ENCODE peak calls at places on chromosomes 12 and 14, in four cellular contexts. One of them, this sample, is unnamed.

GRCh38 chr14:99416909-99417308 is 63.8 kb downstream of the SETD3 start:
- DNase-seq in IMR-90: no peak
- DNase-seq in K562: no peak
- DNase-seq in HepG2: no peak
- DNase-seq in this sample: no peak

GRCh38 chr12:3342051-3342450 is 149.0 kb upstream of the PRMT8 start:
- DNase-seq in K562: no peak
- DNase-seq in IMR-90: peak; percentile 4
- DNase-seq in HepG2: no peak
- DNase-seq in this sample: no peak

GRCh38 chr12:89947437-89948265 is 239.0 kb upstream of the ATP2B1 start:
- DNase-seq in HepG2: no peak
- DNase-seq in IMR-90: peak; percentile 95
- DNase-seq in K562: no peak
- DNase-seq in this sample: no peak

GRCh38 chr12:103768467-103769123 is 72.4 kb downstream of the NT5DC3 start:
- DNase-seq in HepG2: no peak
- DNase-seq in K562: no peak
- DNase-seq in IMR-90: no peak
- DNase-seq in this sample: no peak

GRCh38 chr12:6613015-6613775 is 6.0 kb upstream of the CHD4 start:
- DNase-seq in IMR-90: peak; percentile 72
- DNase-seq in K562: peak; percentile 68
- DNase-seq in HepG2: peak; percentile 62
- DNase-seq in this sample: peak; percentile 45

GRCh38 chr14:35878272-35879140 is 52.4 kb downstream of the BRMS1L start:
- DNase-seq in HepG2: no peak
- DNase-seq in K562: no peak
- DNase-seq in IMR-90: peak; percentile 93
- DNase-seq in this sample: peak; percentile 12

GRCh38 chr14:69249603-69250002 is 10.4 kb upstream of the GALNT16 start:
- DNase-seq in HepG2: no peak
- DNase-seq in K562: no peak
- DNase-seq in IMR-90: no peak
- DNase-seq in this sample: no peak

GRCh38 chr12:2341871-2342270 is 289.1 kb downstream of the CACNA1C start:
- DNase-seq in HepG2: no peak
- DNase-seq in K562: no peak
- DNase-seq in IMR-90: peak; percentile 89
- DNase-seq in this sample: no peak

GRCh38 chr12:57983150-57983857 is 41.9 kb downstream of the ATP23 start:
- DNase-seq in K562: peak; percentile 14
- DNase-seq in IMR-90: peak; percentile 67
- DNase-seq in HepG2: peak; percentile 12
- DNase-seq in this sample: peak; percentile 42

GRCh38 chr14:26870096-26870495 is 272.3 kb upstream of the NOVA1 start:
- DNase-seq in IMR-90: no peak
- DNase-seq in K562: no peak
- DNase-seq in HepG2: no peak
- DNase-seq in this sample: no peak

GRCh38 chr12:116136340-116136739 is 141.2 kb downstream of the MED13L start:
- DNase-seq in IMR-90: peak; percentile 85
- DNase-seq in HepG2: no peak
- DNase-seq in K562: no peak
- DNase-seq in this sample: no peak

GRCh38 chr12:109946505-109946904 is 46.4 kb downstream of the TCHP start:
- DNase-seq in IMR-90: peak; percentile 65
- DNase-seq in K562: no peak
- DNase-seq in HepG2: no peak
- DNase-seq in this sample: no peak

GRCh38 chr12:113955109-113955970 is 10.8 kb downstream of the RBM19 start:
- DNase-seq in HepG2: peak; percentile 49
- DNase-seq in IMR-90: peak; percentile 7
- DNase-seq in K562: peak; percentile 37
- DNase-seq in this sample: peak; percentile 16

GRCh38 chr12:116284401-116284800 is 6.9 kb upstream of the MED13L start:
- DNase-seq in IMR-90: no peak
- DNase-seq in HepG2: no peak
- DNase-seq in K562: no peak
- DNase-seq in this sample: no peak

GRCh38 chr12:11657511-11657910 is 8.0 kb downstream of the ETV6 start:
- DNase-seq in K562: no peak
- DNase-seq in IMR-90: no peak
- DNase-seq in HepG2: no peak
- DNase-seq in this sample: no peak

GRCh38 chr14:71726639-71727085 is 205.6 kb upstream of the RGS6 start:
- DNase-seq in IMR-90: no peak
- DNase-seq in HepG2: no peak
- DNase-seq in K562: no peak
- DNase-seq in this sample: no peak

GRCh38 chr14:99658218-99658617 is 13.3 kb downstream of the HHIPL1 start:
- DNase-seq in IMR-90: peak; percentile 15
- DNase-seq in K562: no peak
- DNase-seq in HepG2: no peak
- DNase-seq in this sample: no peak

GRCh38 chr14:34043627-34044372 is 92.9 kb upstream of the EGLN3 start:
- DNase-seq in HepG2: peak; percentile 99
- DNase-seq in K562: peak; percentile 57
- DNase-seq in IMR-90: no peak
- DNase-seq in this sample: peak; percentile 82

GRCh38 chr14:96888593-96888992 is 91.4 kb downstream of the VRK1 start:
- DNase-seq in HepG2: no peak
- DNase-seq in IMR-90: no peak
- DNase-seq in K562: no peak
- DNase-seq in this sample: no peak

GRCh38 chr12:27104546-27104945 is 22.2 kb upstream of the C12orf71 start:
- DNase-seq in IMR-90: peak; percentile 59
- DNase-seq in K562: no peak
- DNase-seq in HepG2: no peak
- DNase-seq in this sample: no peak

GRCh38 chr12:52204095-52204930 is 12.5 kb upstream of the KRT80 start:
- DNase-seq in HepG2: no peak
- DNase-seq in IMR-90: peak; percentile 81
- DNase-seq in K562: no peak
- DNase-seq in this sample: no peak

GRCh38 chr12:113241191-113242017 is 20.1 kb downstream of the TPCN1 start:
- DNase-seq in IMR-90: peak; percentile 96
- DNase-seq in K562: no peak
- DNase-seq in HepG2: peak; percentile 25
- DNase-seq in this sample: no peak

GRCh38 chr12:82867782-82868505 is 181.2 kb downstream of the TMTC2 start:
- DNase-seq in IMR-90: no peak
- DNase-seq in K562: no peak
- DNase-seq in HepG2: no peak
- DNase-seq in this sample: no peak

GRCh38 chr12:62933871-62934798 is 815 bp downstream of the PPM1H start:
- DNase-seq in K562: peak; percentile 43
- DNase-seq in IMR-90: peak; percentile 4
- DNase-seq in HepG2: no peak
- DNase-seq in this sample: no peak

GRCh38 chr14:105830171-105830570 is 303.8 kb downstream of the TMEM121 start:
- DNase-seq in K562: no peak
- DNase-seq in HepG2: no peak
- DNase-seq in IMR-90: no peak
- DNase-seq in this sample: no peak

GRCh38 chr12:132147423-132148367 is 3.4 kb downstream of the NOC4L start:
- DNase-seq in IMR-90: no peak
- DNase-seq in HepG2: no peak
- DNase-seq in K562: no peak
- DNase-seq in this sample: no peak

GRCh38 chr12:6225630-6226001 is 25.4 kb downstream of the CD9 start:
- DNase-seq in HepG2: no peak
- DNase-seq in IMR-90: no peak
- DNase-seq in K562: no peak
- DNase-seq in this sample: no peak

GRCh38 chr12:51533799-51534198 is 57.2 kb upstream of the SCN8A start:
- DNase-seq in IMR-90: peak; percentile 36
- DNase-seq in K562: no peak
- DNase-seq in HepG2: no peak
- DNase-seq in this sample: no peak

GRCh38 chr14:100873083-100873482 is 30.4 kb downstream of the RTL1 start:
- DNase-seq in K562: peak; percentile 11
- DNase-seq in HepG2: no peak
- DNase-seq in IMR-90: no peak
- DNase-seq in this sample: no peak

GRCh38 chr14:95078841-95079240 is 78.5 kb downstream of the DICER1 start:
- DNase-seq in K562: no peak
- DNase-seq in HepG2: no peak
- DNase-seq in IMR-90: no peak
- DNase-seq in this sample: no peak

GRCh38 chr12:72872488-72872887 is 600.3 kb downstream of the TRHDE start:
- DNase-seq in IMR-90: no peak
- DNase-seq in HepG2: no peak
- DNase-seq in K562: no peak
- DNase-seq in this sample: no peak

GRCh38 chr14:65879218-65880009 is 466.9 kb downstream of the FUT8 start:
- DNase-seq in IMR-90: peak; percentile 60
- DNase-seq in HepG2: no peak
- DNase-seq in K562: no peak
- DNase-seq in this sample: peak; percentile 7

GRCh38 chr12:105659355-105660075 is 329.0 kb downstream of the C12orf75 start:
- DNase-seq in K562: no peak
- DNase-seq in HepG2: no peak
- DNase-seq in IMR-90: no peak
- DNase-seq in this sample: no peak

GRCh38 chr12:6090786-6091185 is 33.7 kb downstream of the VWF start:
- DNase-seq in K562: no peak
- DNase-seq in HepG2: peak; percentile 26
- DNase-seq in IMR-90: peak; percentile 90
- DNase-seq in this sample: no peak

DNA sequence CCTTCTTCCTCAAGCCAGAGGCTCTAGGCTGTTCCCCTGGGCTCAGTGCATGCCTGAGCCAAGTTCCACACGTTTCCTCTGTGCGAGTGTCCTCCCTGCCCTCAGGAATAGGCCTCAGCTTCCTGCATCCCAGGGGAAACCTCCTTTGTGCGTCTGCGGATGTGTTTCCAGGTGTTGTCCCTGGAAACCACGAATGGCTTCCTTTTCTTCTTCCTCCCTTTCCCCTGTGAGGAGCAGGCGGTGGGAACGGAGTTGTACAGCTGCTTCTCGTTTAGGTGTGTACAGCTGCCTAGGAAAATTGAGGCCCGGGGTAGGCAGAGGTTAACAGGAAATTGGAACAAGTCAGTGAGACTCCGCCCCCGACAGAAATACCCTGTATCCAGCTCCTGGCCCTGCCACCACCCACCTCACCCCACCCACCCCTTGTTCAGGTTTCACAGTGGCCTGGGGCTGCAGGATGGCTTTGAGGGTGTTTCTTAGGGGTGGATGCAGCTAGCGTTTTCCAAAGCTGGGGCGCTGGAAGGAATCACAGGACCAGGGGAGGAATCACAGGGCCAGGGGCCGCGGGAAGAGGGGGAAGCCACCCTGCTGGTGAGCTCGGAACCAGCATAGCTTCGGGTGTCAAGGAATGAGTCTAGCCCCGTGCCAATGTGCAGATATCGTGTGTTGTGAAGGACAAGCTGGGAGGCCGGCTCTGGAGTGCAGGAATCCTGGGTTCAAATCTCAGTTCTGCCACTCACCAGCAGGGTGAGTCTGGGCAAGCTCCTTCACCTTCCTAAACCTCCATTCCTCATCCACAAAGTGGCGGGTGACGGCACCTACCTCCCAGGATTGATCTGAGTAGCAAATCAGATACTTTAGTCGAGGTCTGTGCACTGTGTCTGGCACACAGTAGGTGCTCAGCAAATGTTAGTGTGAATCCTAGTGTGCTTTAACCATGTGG is 53.8 kb upstream of the RIN3 start:
- DNase-seq in K562: no peak
- DNase-seq in IMR-90: no peak
- DNase-seq in HepG2: no peak
- DNase-seq in this sample: no peak
- TF ChIP-seq CEBPB in K562: no peak
- TF ChIP-seq CEBPB in IMR-90: no peak
- TF ChIP-seq CEBPB in HepG2: no peak
- TF ChIP-seq CEBPB in this sample: no peak

DNA sequence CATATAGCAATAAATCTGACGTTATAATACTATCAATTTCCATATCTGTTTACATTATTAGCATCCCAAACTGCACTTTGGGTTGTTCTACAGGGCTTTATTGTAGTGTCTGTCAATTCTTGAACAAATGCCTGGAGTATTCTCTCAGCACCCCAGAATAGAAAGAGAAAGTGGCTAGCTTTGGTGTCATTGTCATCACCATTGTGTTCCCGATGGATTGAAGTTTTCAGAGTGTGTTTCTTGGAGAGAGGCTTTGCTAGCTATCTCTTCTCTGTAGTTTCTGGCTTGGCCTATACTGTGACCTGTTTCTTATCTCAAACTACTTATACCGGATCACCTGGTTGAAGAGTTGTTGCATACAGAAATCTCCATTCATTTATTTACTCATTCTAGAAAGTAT is 6.4 kb downstream of the TMEM106C start:
- DNase-seq in HepG2: no peak
- DNase-seq in K562: no peak
- DNase-seq in IMR-90: no peak
- DNase-seq in this sample: no peak
- H3K9ac ChIP-seq in HepG2: no peak overlapping the region
- H3K9ac ChIP-seq in K562: no peak overlapping the region
- H3K9ac ChIP-seq in IMR-90: no peak overlapping the region
- H3K9ac ChIP-seq in this sample: no peak overlapping the region

DNA sequence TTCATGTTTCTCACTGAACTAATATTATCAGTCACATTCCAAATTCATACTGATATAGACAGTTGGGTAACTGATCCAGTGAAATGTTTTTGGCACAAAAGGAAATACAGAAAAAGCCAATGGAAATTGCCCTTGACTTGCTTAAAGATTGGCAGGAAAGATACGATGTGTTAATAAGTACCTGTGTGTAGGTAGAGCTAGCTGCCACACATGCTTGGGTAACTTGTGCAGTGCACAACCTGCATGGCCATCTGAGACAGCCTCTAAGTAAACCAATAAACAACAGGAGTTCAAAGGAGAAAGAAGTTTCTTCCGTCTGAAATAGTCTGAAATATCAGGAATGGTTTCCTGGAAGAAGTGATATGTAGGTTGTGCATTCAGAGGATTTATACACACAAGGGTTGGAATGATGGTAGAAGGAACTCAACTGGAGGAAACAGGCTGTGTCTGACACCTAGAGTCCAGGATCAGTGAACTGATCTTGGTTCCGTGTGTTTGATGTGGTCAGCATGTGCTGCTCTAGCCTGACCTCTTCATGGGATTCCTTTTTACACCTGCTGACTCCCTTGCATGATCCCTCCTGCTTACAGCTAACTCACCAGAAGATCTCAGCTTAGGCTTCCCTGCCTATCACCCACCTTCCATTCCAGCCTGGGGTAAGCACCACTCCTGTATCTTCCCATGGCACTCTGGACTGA is 81.4 kb upstream of the KRR1 start:
- DNase-seq in IMR-90: no peak
- DNase-seq in HepG2: peak; percentile 4
- DNase-seq in K562: no peak
- DNase-seq in this sample: no peak
- TF ChIP-seq CEBPB in IMR-90: no peak
- TF ChIP-seq CEBPB in HepG2: no peak
- TF ChIP-seq CEBPB in K562: no peak
- TF ChIP-seq CEBPB in this sample: no peak

GRCh38 chr14:23207146-23207540 is 23.7 kb upstream of the SLC7A8 start:
- DNase-seq in IMR-90: no peak
- DNase-seq in K562: no peak
- DNase-seq in HepG2: no peak
- DNase-seq in this sample: no peak
- H3K9ac ChIP-seq in IMR-90: no peak overlapping the region
- H3K9ac ChIP-seq in K562: no peak overlapping the region
- H3K9ac ChIP-seq in HepG2: no peak overlapping the region
- H3K9ac ChIP-seq in this sample: no peak overlapping the region

GRCh38 chr14:76867536-76868452 is 41.6 kb downstream of the LRRC74A start:
- DNase-seq in K562: no peak
- DNase-seq in IMR-90: no peak
- DNase-seq in HepG2: no peak
- DNase-seq in this sample: no peak
- TF ChIP-seq CEBPB in K562: no peak
- TF ChIP-seq CEBPB in IMR-90: no peak
- TF ChIP-seq CEBPB in HepG2: no peak
- TF ChIP-seq CEBPB in this sample: no peak

This sample was measured in HCT116.